ENCODE peak calls at places on chromosomes 13 and 19, in six cellular contexts. One of them, this sample, is unnamed.

GRCh38 chr19:54248016-54248601 is 5.5 kb upstream of the LILRA6 start:
- DNase-seq in adrenal gland: peak; percentile 41
- DNase-seq in uterus: no peak
- DNase-seq in IMR-90: peak; percentile 26
- DNase-seq in heart left ventricle: peak; percentile 44
- DNase-seq in right lobe of liver: no peak
- DNase-seq in this sample: peak; percentile 87

GRCh38 chr19:16268676-16269319 is 55.8 kb upstream of the KLF2 start:
- DNase-seq in IMR-90: no peak
- DNase-seq in adrenal gland: no peak
- DNase-seq in uterus: no peak
- DNase-seq in heart left ventricle: no peak
- DNase-seq in right lobe of liver: no peak
- DNase-seq in this sample: no peak

GRCh38 chr19:8224394-8225145 is 15.4 kb downstream of the CERS4 start:
- DNase-seq in uterus: no peak
- DNase-seq in right lobe of liver: peak; percentile 62
- DNase-seq in heart left ventricle: peak; percentile 35
- DNase-seq in IMR-90: no peak
- DNase-seq in adrenal gland: no peak
- DNase-seq in this sample: no peak

GRCh38 chr19:55384576-55385235 is 614 bp upstream of the TMEM238 start:
- DNase-seq in IMR-90: no peak
- DNase-seq in heart left ventricle: no peak
- DNase-seq in adrenal gland: no peak
- DNase-seq in uterus: peak; percentile 37
- DNase-seq in right lobe of liver: peak; percentile 65
- DNase-seq in this sample: peak; percentile 86

GRCh38 chr19:41945135-41945766 is 13.9 kb downstream of the RABAC1 start:
- DNase-seq in heart left ventricle: no peak
- DNase-seq in IMR-90: no peak
- DNase-seq in uterus: no peak
- DNase-seq in right lobe of liver: no peak
- DNase-seq in adrenal gland: no peak
- DNase-seq in this sample: peak; percentile 93

GRCh38 chr13:28658539-28658795 is 463 bp upstream of the POMP start:
- DNase-seq in adrenal gland: no peak
- DNase-seq in right lobe of liver: no peak
- DNase-seq in heart left ventricle: no peak
- DNase-seq in IMR-90: no peak
- DNase-seq in uterus: no peak
- DNase-seq in this sample: no peak

GRCh38 chr19:3670796-3671679 is 29.2 kb downstream of the PIP5K1C start:
- DNase-seq in IMR-90: peak; percentile 56
- DNase-seq in adrenal gland: peak; percentile 75
- DNase-seq in right lobe of liver: no peak
- DNase-seq in uterus: peak; percentile 92
- DNase-seq in heart left ventricle: peak; percentile 92
- DNase-seq in this sample: no peak

GRCh38 chr13:112651750-112652511 is 37.9 kb upstream of the ATP11A start:
- DNase-seq in adrenal gland: no peak
- DNase-seq in uterus: no peak
- DNase-seq in IMR-90: no peak
- DNase-seq in right lobe of liver: no peak
- DNase-seq in heart left ventricle: no peak
- DNase-seq in this sample: no peak

GRCh38 chr19:17076539-17076919 is 952 bp downstream of the MYO9B start:
- DNase-seq in uterus: no peak
- DNase-seq in right lobe of liver: no peak
- DNase-seq in heart left ventricle: no peak
- DNase-seq in IMR-90: no peak
- DNase-seq in adrenal gland: peak; percentile 43
- DNase-seq in this sample: peak; percentile 83

DNA sequence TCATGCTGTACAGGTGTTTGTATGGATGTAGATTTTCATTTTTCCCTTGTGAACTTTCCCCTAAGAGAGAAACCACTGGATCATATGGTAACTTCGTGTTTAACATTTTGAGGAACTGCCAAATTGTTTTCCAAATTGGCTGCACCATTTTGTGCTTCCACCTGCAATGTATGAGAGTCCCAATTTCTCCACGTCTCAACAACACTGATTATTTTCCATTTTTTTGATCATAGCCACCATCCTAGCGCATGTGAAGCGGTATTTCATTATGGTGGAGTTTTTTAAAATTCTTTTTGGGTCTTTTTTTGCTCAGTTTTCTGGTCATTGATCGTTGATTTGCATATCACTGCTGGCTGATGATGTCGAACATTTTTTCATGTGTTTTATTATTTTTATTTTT is 5.0 kb downstream of the NDUFA13 start:
- DNase-seq in IMR-90: no peak
- DNase-seq in uterus: no peak
- DNase-seq in adrenal gland: no peak
- DNase-seq in heart left ventricle: no peak
- DNase-seq in right lobe of liver: no peak
- DNase-seq in this sample: no peak
- TF ChIP-seq POLR2A in IMR-90: no peak
- TF ChIP-seq POLR2A in uterus: no peak
- TF ChIP-seq POLR2A in adrenal gland: no peak
- TF ChIP-seq POLR2A in heart left ventricle: no peak
- TF ChIP-seq POLR2A in right lobe of liver: no peak
- TF ChIP-seq POLR2A in this sample: no peak

GRCh38 chr13:109163052-109163413 is 533.6 kb downstream of the MYO16 start:
- DNase-seq in IMR-90: no peak
- DNase-seq in uterus: no peak
- DNase-seq in heart left ventricle: no peak
- DNase-seq in right lobe of liver: no peak
- DNase-seq in adrenal gland: no peak
- DNase-seq in this sample: no peak
- H3K27ac ChIP-seq in IMR-90: no peak overlapping the region
- H3K27ac ChIP-seq in uterus: no peak overlapping the region
- H3K27ac ChIP-seq in heart left ventricle: no peak overlapping the region
- H3K27ac ChIP-seq in right lobe of liver: no peak overlapping the region
- H3K27ac ChIP-seq in adrenal gland: no peak overlapping the region
- H3K27ac ChIP-seq in this sample: no peak overlapping the region

GRCh38 chr19:58229255-58229639 is 533 bp downstream of the ZNF544 start:
- DNase-seq in IMR-90: peak; percentile 12
- DNase-seq in right lobe of liver: no peak
- DNase-seq in heart left ventricle: no peak
- DNase-seq in adrenal gland: no peak
- DNase-seq in uterus: no peak
- DNase-seq in this sample: no peak

GRCh38 chr19:58227964-58228583 is 640 bp upstream of the ZNF544 start:
- DNase-seq in right lobe of liver: no peak
- DNase-seq in adrenal gland: no peak
- DNase-seq in uterus: no peak
- DNase-seq in IMR-90: no peak
- DNase-seq in heart left ventricle: no peak
- DNase-seq in this sample: no peak

GRCh38 chr19:58228584-58229254 is at the start of gene ZNF544:
- DNase-seq in right lobe of liver: peak; percentile 90
- DNase-seq in IMR-90: peak; percentile 64
- DNase-seq in heart left ventricle: peak; percentile 80
- DNase-seq in uterus: peak; percentile 45
- DNase-seq in adrenal gland: peak; percentile 83
- DNase-seq in this sample: peak; percentile 92
- TF ChIP-seq POLR2A in right lobe of liver: peak; percentile 42
- TF ChIP-seq POLR2A in IMR-90: no peak
- TF ChIP-seq POLR2A in heart left ventricle: no peak
- TF ChIP-seq POLR2A in uterus: no peak
- TF ChIP-seq POLR2A in adrenal gland: peak; percentile 35
- TF ChIP-seq POLR2A in this sample: no peak

GRCh38 chr19:46616631-46617322 is 8.1 kb downstream of the PTGIR start:
- DNase-seq in heart left ventricle: peak; percentile 65
- DNase-seq in IMR-90: peak; percentile 85
- DNase-seq in right lobe of liver: peak; percentile 82
- DNase-seq in uterus: no peak
- DNase-seq in adrenal gland: peak; percentile 67
- DNase-seq in this sample: peak; percentile 77
- H3K27ac ChIP-seq in heart left ventricle: no peak overlapping the region
- H3K27ac ChIP-seq in IMR-90: peak overlapping the region; percentile 46
- H3K27ac ChIP-seq in right lobe of liver: no peak overlapping the region
- H3K27ac ChIP-seq in uterus: no peak overlapping the region
- H3K27ac ChIP-seq in adrenal gland: no peak overlapping the region
- H3K27ac ChIP-seq in this sample: no peak overlapping the region

DNA sequence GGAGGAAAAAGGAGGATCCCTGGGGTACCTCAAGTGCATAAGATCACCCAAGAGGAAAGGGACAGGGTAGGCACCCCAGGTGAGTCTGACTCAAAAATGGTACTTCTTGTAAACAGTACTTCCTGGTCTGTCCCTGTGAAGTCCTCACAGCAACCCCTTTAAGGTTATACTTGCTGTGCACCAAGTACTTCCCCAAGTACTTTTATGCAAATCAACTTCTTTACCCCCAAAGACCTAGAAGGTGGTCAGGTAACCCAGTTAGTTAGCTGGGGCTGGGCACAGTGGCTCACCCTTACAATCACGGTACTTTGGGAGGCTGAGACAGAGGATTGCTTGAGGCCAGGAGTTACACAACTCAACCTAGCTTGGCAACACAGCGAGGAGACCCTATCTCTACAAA is 2.5 kb downstream of the CALR start:
- DNase-seq in right lobe of liver: no peak
- DNase-seq in IMR-90: no peak
- DNase-seq in uterus: no peak
- DNase-seq in adrenal gland: no peak
- DNase-seq in heart left ventricle: no peak
- DNase-seq in this sample: no peak
- TF ChIP-seq POLR2A in right lobe of liver: no peak
- TF ChIP-seq POLR2A in IMR-90: no peak
- TF ChIP-seq POLR2A in uterus: no peak
- TF ChIP-seq POLR2A in adrenal gland: no peak
- TF ChIP-seq POLR2A in heart left ventricle: no peak
- TF ChIP-seq POLR2A in this sample: no peak

GRCh38 chr19:49638360-49638759 is 1.6 kb downstream of the RRAS start:
- DNase-seq in right lobe of liver: no peak
- DNase-seq in adrenal gland: no peak
- DNase-seq in uterus: no peak
- DNase-seq in IMR-90: no peak
- DNase-seq in heart left ventricle: no peak
- DNase-seq in this sample: no peak

GRCh38 chr19:49640113-49640898 is at the start of gene RRAS:
- DNase-seq in IMR-90: peak; percentile 100
- DNase-seq in heart left ventricle: peak; percentile 100
- DNase-seq in adrenal gland: peak; percentile 100
- DNase-seq in right lobe of liver: peak; percentile 100
- DNase-seq in uterus: peak; percentile 100
- DNase-seq in this sample: peak; percentile 99

GRCh38 chr19:49641688-49642487 is at the start of gene SCAF1:
- DNase-seq in IMR-90: peak; percentile 99
- DNase-seq in uterus: peak; percentile 99
- DNase-seq in right lobe of liver: peak; percentile 99
- DNase-seq in adrenal gland: peak; percentile 99
- DNase-seq in heart left ventricle: peak; percentile 99
- DNase-seq in this sample: peak; percentile 99

GRCh38 chr19:49637865-49638350 is 2.0 kb downstream of the RRAS start:
- DNase-seq in IMR-90: peak; percentile 62
- DNase-seq in heart left ventricle: peak; percentile 92
- DNase-seq in right lobe of liver: peak; percentile 74
- DNase-seq in adrenal gland: peak; percentile 86
- DNase-seq in uterus: peak; percentile 85
- DNase-seq in this sample: peak; percentile 91

DNA sequence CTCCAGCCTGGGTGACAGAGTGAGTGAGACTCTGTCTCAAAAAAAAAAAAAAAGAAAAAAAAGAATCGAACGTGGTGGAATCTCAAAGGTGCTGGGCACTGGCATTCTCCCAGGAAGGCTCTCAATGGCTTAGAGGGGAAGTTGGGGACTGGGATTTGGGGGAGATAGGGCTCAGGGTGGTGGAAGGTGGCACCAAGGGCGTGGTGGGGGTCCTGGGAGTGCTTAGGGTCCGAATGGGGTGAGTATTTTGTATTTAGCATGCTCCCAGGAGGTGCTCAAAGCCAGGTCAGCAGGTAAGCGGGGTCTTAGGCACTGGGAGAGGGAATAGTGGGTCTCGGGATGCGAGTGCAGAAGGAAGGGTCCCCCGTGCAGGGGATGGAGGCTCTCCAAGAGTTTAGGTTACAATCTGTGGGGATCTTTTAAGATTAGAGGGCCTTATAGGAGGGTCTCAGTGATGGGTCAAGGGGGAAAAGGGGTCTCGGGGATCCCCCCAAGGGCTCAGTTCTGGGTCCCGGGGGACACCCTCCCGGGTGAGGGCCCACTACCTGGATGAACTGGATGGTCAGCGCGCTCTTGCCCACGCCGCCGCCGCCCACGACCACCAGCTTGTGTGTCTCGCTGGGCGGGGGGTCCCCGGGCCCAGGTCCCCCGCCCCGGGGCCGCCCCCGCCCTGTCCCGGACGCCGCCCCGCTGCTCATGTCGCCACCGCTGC is 386 bp downstream of the RRAS start:
- DNase-seq in adrenal gland: no peak
- DNase-seq in uterus: peak; percentile 63
- DNase-seq in heart left ventricle: no peak
- DNase-seq in IMR-90: no peak
- DNase-seq in right lobe of liver: no peak
- DNase-seq in this sample: no peak
- H3K27ac ChIP-seq in adrenal gland: peak overlapping the region; percentile 84
- H3K27ac ChIP-seq in uterus: peak overlapping the region; percentile 97
- H3K27ac ChIP-seq in heart left ventricle: peak overlapping the region; percentile 96
- H3K27ac ChIP-seq in IMR-90: peak overlapping the region; percentile 70
- H3K27ac ChIP-seq in right lobe of liver: peak overlapping the region; percentile 73
- H3K27ac ChIP-seq in this sample: peak overlapping the region; percentile 95